ENCODE peak calls at places on chromosomes 1 and 21, in five cellular contexts. E, X, B, P and A are unnamed samples.

GRCh38 chr1:163406787-163407186 is 85.0 kb downstream of the NUF2 start:
- DNase-seq in E (no peak), P (no peak), X (no peak), B (no peak), A (no peak)

GRCh38 chr1:244212792-244213475 is 161.9 kb downstream of the ZBTB18 start:
- DNase-seq in X (no peak), P (no peak), E (no peak), B (no peak), A (no peak)

GRCh38 chr1:238458924-238459323 is 568.2 kb upstream of the ZP4 start:
- DNase-seq in B (no peak), E (no peak), P (no peak), X (no peak), A (no peak)

GRCh38 chr1:17563494-17564281 is 24.2 kb downstream of the ARHGEF10L start:
- DNase-seq in B (no peak), X (no peak), P (no peak), E (no peak), A (no peak)

GRCh38 chr1:233019921-233020320 is 69.5 kb downstream of the NTPCR start:
- DNase-seq in B (no peak), X (no peak), E (no peak), P (no peak), A (no peak)

GRCh38 chr1:28111157-28111556 is 22.7 kb upstream of the EYA3 start:
- DNase-seq in B (no peak), E (no peak), P (no peak), X (no peak), A (no peak)

GRCh38 chr1:154906621-154907081 is 29.9 kb downstream of the PMVK start:
- DNase-seq in X (peak), P (no peak), B (no peak), E (no peak), A (no peak)

GRCh38 chr1:198986041-198986440 is 347.2 kb downstream of the PTPRC start:
- DNase-seq in B (no peak), E (no peak), P (no peak), X (no peak), A (no peak)

GRCh38 chr1:228334226-228334935 is 72.3 kb downstream of the TRIM11 start:
- DNase-seq in P (no peak), X (no peak), E (peak), B (no peak), A (no peak)

GRCh38 chr1:86429830-86430229 is 5.9 kb downstream of the CLCA2 start:
- DNase-seq in X (no peak), P (no peak), E (no peak), B (no peak), A (peak)

GRCh38 chr1:217228689-217229088 is 402.2 kb downstream of the GPATCH2 start:
- DNase-seq in X (no peak), P (no peak), B (no peak), E (no peak), A (no peak)

GRCh38 chr1:1336931-1337792 is 6.1 kb downstream of the TAS1R3 start:
- DNase-seq in E (no peak), X (no peak), B (no peak), P (no peak), A (no peak)

GRCh38 chr1:114341886-114342285 is 169.1 kb downstream of the TRIM33 start:
- DNase-seq in X (no peak), E (no peak), P (no peak), B (no peak), A (no peak)

GRCh38 chr21:41992576-41992975 is 17.6 kb downstream of the ZBTB21 start:
- DNase-seq in B (no peak), P (no peak), E (no peak), X (no peak), A (no peak)

GRCh38 chr1:54968581-54968980 is 11.8 kb upstream of the TMEM61 start:
- DNase-seq in B (no peak), P (no peak), E (no peak), X (no peak), A (no peak)

GRCh38 chr1:113156368-113156767 is 83.4 kb downstream of the LRIG2 start:
- DNase-seq in B (no peak), X (no peak), E (no peak), P (no peak), A (no peak)

GRCh38 chr1:67958472-67958871 is 92.0 kb downstream of the DIRAS3 start:
- DNase-seq in E (no peak), P (no peak), B (no peak), X (no peak), A (no peak)

GRCh38 chr1:159012495-159012894 is 2.8 kb downstream of the IFI16 start:
- DNase-seq in P (peak), E (no peak), X (no peak), B (no peak), A (no peak)

GRCh38 chr1:236397173-236397759 is 3.2 kb downstream of the EDARADD start:
- DNase-seq in X (no peak), E (no peak), P (no peak), B (no peak), A (no peak)

GRCh38 chr1:68327414-68327813 is 95.1 kb upstream of the WLS start:
- DNase-seq in B (no peak), X (no peak), P (no peak), E (no peak), A (no peak)

GRCh38 chr1:3543076-3544049 is 67.9 kb downstream of the MEGF6 start:
- DNase-seq in E (no peak), X (no peak), P (no peak), B (no peak), A (no peak)

GRCh38 chr1:99650773-99651437 is 5.0 kb downstream of the PALMD start:
- DNase-seq in B (no peak), X (no peak), P (no peak), E (no peak), A (no peak)

GRCh38 chr21:45390121-45390751 is 14.7 kb upstream of the COL18A1 start:
- DNase-seq in B (no peak), X (peak), P (peak), E (peak), A (no peak)

GRCh38 chr1:199920635-199921034 is 106.9 kb upstream of the NR5A2 start:
- DNase-seq in X (no peak), B (no peak), E (no peak), P (no peak), A (no peak)

GRCh38 chr1:23581219-23581618 is 21.9 kb upstream of the ID3 start:
- DNase-seq in E (no peak), B (no peak), X (no peak), P (peak), A (no peak)

GRCh38 chr1:101905298-101905794 is 91.4 kb downstream of the OLFM3 start:
- DNase-seq in E (no peak), B (no peak), X (no peak), P (no peak), A (no peak)

GRCh38 chr1:166840309-166841302 is 1.3 kb downstream of the POGK start:
- DNase-seq in P (no peak), B (no peak), E (no peak), X (no peak), A (peak)

GRCh38 chr1:152983234-152983633 is 647 bp upstream of the SPRR1A start:
- DNase-seq in X (no peak), E (no peak), P (no peak), B (no peak), A (no peak)

GRCh38 chr1:12447301-12447700 is 170.7 kb downstream of the DHRS3 start:
- DNase-seq in B (no peak), X (no peak), E (no peak), P (no peak), A (no peak)

GRCh38 chr1:210151063-210151672 is 81.4 kb upstream of the SERTAD4 start:
- DNase-seq in E (no peak), B (no peak), X (no peak), P (no peak), A (no peak)